ENCODE peak calls at places on chromosomes 16 and 17, in eight cellular contexts. One of them, this sample, is unnamed.

GRCh38 chr16:22357635-22357971 is 16.8 kb downstream of the CDR2 start:
- DNase-seq in endothelial cell: no peak
- DNase-seq in left lobe of liver: no peak
- DNase-seq in naive B cell: peak; percentile 14
- DNase-seq in RPMI7951: no peak
- DNase-seq in stimulated activated CD4-positive, alpha-beta T cell treated with anti-CD3 and anti-CD28 coated beads, TNF-alpha, amount 100 ng/mL, for 1 hour: no peak
- DNase-seq in KG1: no peak
- DNase-seq in hepatocyte: no peak
- DNase-seq in this sample: no peak

GRCh38 chr17:42660692-42661345 is 1.7 kb downstream of the TUBG2 start:
- DNase-seq in RPMI7951: peak; percentile 82
- DNase-seq in endothelial cell: no peak
- DNase-seq in left lobe of liver: no peak
- DNase-seq in hepatocyte: peak; percentile 67
- DNase-seq in naive B cell: no peak
- DNase-seq in stimulated activated CD4-positive, alpha-beta T cell treated with anti-CD3 and anti-CD28 coated beads, TNF-alpha, amount 100 ng/mL, for 1 hour: no peak
- DNase-seq in KG1: no peak
- DNase-seq in this sample: no peak

GRCh38 chr17:79837888-79838540 is 1.2 kb downstream of the CBX4 start:
- DNase-seq in naive B cell: peak; percentile 58
- DNase-seq in stimulated activated CD4-positive, alpha-beta T cell treated with anti-CD3 and anti-CD28 coated beads, TNF-alpha, amount 100 ng/mL, for 1 hour: no peak
- DNase-seq in endothelial cell: no peak
- DNase-seq in left lobe of liver: peak; percentile 54
- DNase-seq in KG1: no peak
- DNase-seq in hepatocyte: no peak
- DNase-seq in RPMI7951: no peak
- DNase-seq in this sample: peak; percentile 62

GRCh38 chr17:74276561-74277009 is 2.6 kb downstream of the DNAI2 start:
- DNase-seq in left lobe of liver: no peak
- DNase-seq in hepatocyte: no peak
- DNase-seq in endothelial cell: no peak
- DNase-seq in naive B cell: no peak
- DNase-seq in RPMI7951: no peak
- DNase-seq in KG1: no peak
- DNase-seq in stimulated activated CD4-positive, alpha-beta T cell treated with anti-CD3 and anti-CD28 coated beads, TNF-alpha, amount 100 ng/mL, for 1 hour: no peak
- DNase-seq in this sample: no peak

GRCh38 chr16:15427648-15428239 is 6.6 kb upstream of the BMERB1 start:
- DNase-seq in KG1: peak; percentile 5
- DNase-seq in naive B cell: peak; percentile 34
- DNase-seq in RPMI7951: peak; percentile 75
- DNase-seq in left lobe of liver: peak; percentile 62
- DNase-seq in stimulated activated CD4-positive, alpha-beta T cell treated with anti-CD3 and anti-CD28 coated beads, TNF-alpha, amount 100 ng/mL, for 1 hour: no peak
- DNase-seq in hepatocyte: peak; percentile 57
- DNase-seq in endothelial cell: peak; percentile 38
- DNase-seq in this sample: peak; percentile 65

GRCh38 chr17:58060596-58061191 is 22.5 kb upstream of the DYNLL2 start:
- DNase-seq in endothelial cell: no peak
- DNase-seq in left lobe of liver: no peak
- DNase-seq in hepatocyte: peak; percentile 22
- DNase-seq in stimulated activated CD4-positive, alpha-beta T cell treated with anti-CD3 and anti-CD28 coated beads, TNF-alpha, amount 100 ng/mL, for 1 hour: no peak
- DNase-seq in KG1: no peak
- DNase-seq in naive B cell: no peak
- DNase-seq in RPMI7951: no peak
- DNase-seq in this sample: no peak

GRCh38 chr16:50166511-50167500 is 13.7 kb downstream of the TENT4B start:
- DNase-seq in endothelial cell: no peak
- DNase-seq in RPMI7951: peak; percentile 41
- DNase-seq in hepatocyte: no peak
- DNase-seq in left lobe of liver: no peak
- DNase-seq in stimulated activated CD4-positive, alpha-beta T cell treated with anti-CD3 and anti-CD28 coated beads, TNF-alpha, amount 100 ng/mL, for 1 hour: no peak
- DNase-seq in naive B cell: no peak
- DNase-seq in KG1: no peak
- DNase-seq in this sample: no peak

GRCh38 chr17:81342700-81343070 is 47.6 kb upstream of the SLC38A10 start:
- DNase-seq in RPMI7951: no peak
- DNase-seq in naive B cell: no peak
- DNase-seq in KG1: no peak
- DNase-seq in endothelial cell: no peak
- DNase-seq in left lobe of liver: no peak
- DNase-seq in hepatocyte: peak; percentile 50
- DNase-seq in stimulated activated CD4-positive, alpha-beta T cell treated with anti-CD3 and anti-CD28 coated beads, TNF-alpha, amount 100 ng/mL, for 1 hour: no peak
- DNase-seq in this sample: no peak

GRCh38 chr17:76432712-76433336 is 20.1 kb downstream of the UBE2O start:
- DNase-seq in hepatocyte: no peak
- DNase-seq in endothelial cell: no peak
- DNase-seq in RPMI7951: peak; percentile 31
- DNase-seq in left lobe of liver: no peak
- DNase-seq in naive B cell: no peak
- DNase-seq in KG1: no peak
- DNase-seq in stimulated activated CD4-positive, alpha-beta T cell treated with anti-CD3 and anti-CD28 coated beads, TNF-alpha, amount 100 ng/mL, for 1 hour: no peak
- DNase-seq in this sample: no peak

GRCh38 chr17:58127846-58128245 is 20.3 kb upstream of the OR4D1 start:
- DNase-seq in stimulated activated CD4-positive, alpha-beta T cell treated with anti-CD3 and anti-CD28 coated beads, TNF-alpha, amount 100 ng/mL, for 1 hour: no peak
- DNase-seq in hepatocyte: no peak
- DNase-seq in endothelial cell: no peak
- DNase-seq in RPMI7951: no peak
- DNase-seq in naive B cell: no peak
- DNase-seq in KG1: no peak
- DNase-seq in left lobe of liver: no peak
- DNase-seq in this sample: no peak

GRCh38 chr17:61414936-61415251 is 15.3 kb downstream of the TBX2 start:
- DNase-seq in KG1: no peak
- DNase-seq in left lobe of liver: no peak
- DNase-seq in stimulated activated CD4-positive, alpha-beta T cell treated with anti-CD3 and anti-CD28 coated beads, TNF-alpha, amount 100 ng/mL, for 1 hour: no peak
- DNase-seq in endothelial cell: no peak
- DNase-seq in hepatocyte: no peak
- DNase-seq in naive B cell: no peak
- DNase-seq in RPMI7951: no peak
- DNase-seq in this sample: no peak